ENCODE peak calls at places on chromosomes 3 and 15, in nine cellular contexts. P is psoas muscle; X is BJ; S is activated T-helper 9 cell treated with anti-CD3 and anti-CD28 coated beads, Interleukin-2, amount 50 U/mL, for 16 hours; J is brain microvascular endothelial cell; K is HL-60; T is coronary artery; G is activated T-helper 1 cell treated with anti-CD3 and anti-CD28 coated beads, Interleukin-2, amount 50 U/mL, for 16 hours; N is Karpas-422. C is an unnamed sample.

GRCh38 chr3:73618461-73618860 is 6.3 kb downstream of the PDZRN3 start:
- DNase-seq in P (no peak), X (no peak), S (no peak), J (no peak), K (no peak), T (no peak), G (no peak), N (no peak), C (no peak)

GRCh38 chr3:104359546-104359945 is 1007.2 kb upstream of the ALCAM start:
- DNase-seq in P (no peak), X (peak), S (no peak), J (peak), K (no peak), T (no peak), G (no peak), N (no peak), C (no peak)

GRCh38 chr3:132675408-132675807 is 15.3 kb downstream of the UBA5 start:
- DNase-seq in P (no peak), X (no peak), S (no peak), J (no peak), K (no peak), T (no peak), G (no peak), N (no peak), C (no peak)

GRCh38 chr15:70741677-70742293 is 21.6 kb downstream of the UACA start:
- DNase-seq in P (no peak), X (no peak), S (no peak), J (no peak), K (no peak), T (no peak), G (no peak), N (no peak), C (no peak)

GRCh38 chr3:191366675-191367074 is 36.3 kb upstream of the UTS2B start:
- DNase-seq in P (no peak), X (no peak), S (no peak), J (peak), K (no peak), T (no peak), G (no peak), N (no peak), C (no peak)

GRCh38 chr3:81851166-81851565 is 89.7 kb upstream of the GBE1 start:
- DNase-seq in P (no peak), X (no peak), S (no peak), J (no peak), K (no peak), T (no peak), G (no peak), N (no peak), C (no peak)

GRCh38 chr3:75332784-75333183 is 331.3 kb upstream of the FRG2C start:
- DNase-seq in P (no peak), X (no peak), S (no peak), J (no peak), K (no peak), T (no peak), G (no peak), N (no peak), C (no peak)

GRCh38 chr15:76866008-76866407 is 39.1 kb downstream of the SCAPER start:
- DNase-seq in P (peak), X (no peak), S (no peak), J (no peak), K (no peak), T (no peak), G (no peak), N (no peak), C (no peak)

GRCh38 chr3:33858131-33858530 is 59.7 kb downstream of the PDCD6IP start:
- DNase-seq in P (no peak), X (no peak), S (no peak), J (no peak), K (no peak), T (no peak), G (no peak), N (no peak), C (no peak)

GRCh38 chr3:9349321-9350117 is 13.3 kb upstream of the THUMPD3 start:
- DNase-seq in P (no peak), X (peak), S (no peak), J (peak), K (no peak), T (no peak), G (no peak), N (no peak), C (no peak)